ENCODE peak calls at places on chromosomes 11 and 22, in nine cellular contexts. One of them, this sample, is unnamed.

GRCh38 chr22:46792841-46793261 is 30.4 kb downstream of the TBC1D22A start:
- DNase-seq in brain microvascular endothelial cell: no peak
- DNase-seq in astrocyte of the cerebellum: no peak
- DNase-seq in thoracic aorta: no peak
- DNase-seq in tibial nerve: no peak
- DNase-seq in endodermal cell: no peak
- DNase-seq in fibroblast of the aortic adventitia: no peak
- DNase-seq in mucosa of descending colon: no peak
- DNase-seq in dorsolateral prefrontal cortex: no peak
- DNase-seq in this sample: no peak

GRCh38 chr11:46970913-46971625 is 34.5 kb downstream of the CSTPP1 start:
- DNase-seq in mucosa of descending colon: no peak
- DNase-seq in brain microvascular endothelial cell: no peak
- DNase-seq in tibial nerve: no peak
- DNase-seq in thoracic aorta: no peak
- DNase-seq in fibroblast of the aortic adventitia: no peak
- DNase-seq in endodermal cell: no peak
- DNase-seq in astrocyte of the cerebellum: no peak
- DNase-seq in dorsolateral prefrontal cortex: no peak
- DNase-seq in this sample: no peak

GRCh38 chr11:122439911-122440782 is 215.4 kb upstream of the UBASH3B start:
- DNase-seq in tibial nerve: peak; percentile 37
- DNase-seq in endodermal cell: peak; percentile 89
- DNase-seq in astrocyte of the cerebellum: peak; percentile 12
- DNase-seq in mucosa of descending colon: no peak
- DNase-seq in thoracic aorta: no peak
- DNase-seq in fibroblast of the aortic adventitia: peak; percentile 47
- DNase-seq in dorsolateral prefrontal cortex: peak; percentile 47
- DNase-seq in brain microvascular endothelial cell: peak; percentile 34
- DNase-seq in this sample: peak; percentile 49

GRCh38 chr11:43360361-43361032 is 1.8 kb downstream of the TTC17 start:
- DNase-seq in thoracic aorta: no peak
- DNase-seq in brain microvascular endothelial cell: no peak
- DNase-seq in astrocyte of the cerebellum: no peak
- DNase-seq in mucosa of descending colon: no peak
- DNase-seq in fibroblast of the aortic adventitia: peak; percentile 42
- DNase-seq in dorsolateral prefrontal cortex: no peak
- DNase-seq in tibial nerve: no peak
- DNase-seq in endodermal cell: no peak
- DNase-seq in this sample: peak; percentile 25

GRCh38 chr11:74754507-74755255 is 6.0 kb downstream of the RNF169 start:
- DNase-seq in mucosa of descending colon: no peak
- DNase-seq in astrocyte of the cerebellum: peak; percentile 57
- DNase-seq in tibial nerve: no peak
- DNase-seq in thoracic aorta: no peak
- DNase-seq in brain microvascular endothelial cell: peak; percentile 53
- DNase-seq in fibroblast of the aortic adventitia: peak; percentile 85
- DNase-seq in endodermal cell: no peak
- DNase-seq in dorsolateral prefrontal cortex: no peak
- DNase-seq in this sample: peak; percentile 89

GRCh38 chr11:92224394-92225205 is at the start of gene FAT3:
- DNase-seq in endodermal cell: peak; percentile 90
- DNase-seq in thoracic aorta: no peak
- DNase-seq in fibroblast of the aortic adventitia: no peak
- DNase-seq in brain microvascular endothelial cell: peak; percentile 40
- DNase-seq in astrocyte of the cerebellum: peak; percentile 32
- DNase-seq in mucosa of descending colon: no peak
- DNase-seq in dorsolateral prefrontal cortex: peak; percentile 67
- DNase-seq in tibial nerve: no peak
- DNase-seq in this sample: peak; percentile 64

GRCh38 chr22:39508393-39508792 is 6.3 kb downstream of the MIEF1 start:
- DNase-seq in brain microvascular endothelial cell: no peak
- DNase-seq in mucosa of descending colon: no peak
- DNase-seq in endodermal cell: no peak
- DNase-seq in thoracic aorta: no peak
- DNase-seq in tibial nerve: no peak
- DNase-seq in fibroblast of the aortic adventitia: no peak
- DNase-seq in astrocyte of the cerebellum: no peak
- DNase-seq in dorsolateral prefrontal cortex: no peak
- DNase-seq in this sample: no peak

GRCh38 chr22:17597217-17597616 is 31.3 kb downstream of the ATP6V1E1 start:
- DNase-seq in brain microvascular endothelial cell: no peak
- DNase-seq in dorsolateral prefrontal cortex: no peak
- DNase-seq in thoracic aorta: no peak
- DNase-seq in fibroblast of the aortic adventitia: no peak
- DNase-seq in endodermal cell: no peak
- DNase-seq in tibial nerve: no peak
- DNase-seq in astrocyte of the cerebellum: no peak
- DNase-seq in mucosa of descending colon: no peak
- DNase-seq in this sample: peak; percentile 69

GRCh38 chr22:48106715-48107259 is 1344.3 kb downstream of the TBC1D22A start:
- DNase-seq in fibroblast of the aortic adventitia: no peak
- DNase-seq in mucosa of descending colon: no peak
- DNase-seq in astrocyte of the cerebellum: no peak
- DNase-seq in dorsolateral prefrontal cortex: no peak
- DNase-seq in brain microvascular endothelial cell: no peak
- DNase-seq in endodermal cell: no peak
- DNase-seq in thoracic aorta: no peak
- DNase-seq in tibial nerve: no peak
- DNase-seq in this sample: no peak

GRCh38 chr22:32050678-32051515 is 7.8 kb downstream of the SLC5A1 start:
- DNase-seq in endodermal cell: no peak
- DNase-seq in mucosa of descending colon: no peak
- DNase-seq in dorsolateral prefrontal cortex: no peak
- DNase-seq in astrocyte of the cerebellum: peak; percentile 45
- DNase-seq in brain microvascular endothelial cell: peak; percentile 86
- DNase-seq in thoracic aorta: no peak
- DNase-seq in tibial nerve: peak; percentile 22
- DNase-seq in fibroblast of the aortic adventitia: peak; percentile 89
- DNase-seq in this sample: peak; percentile 87

GRCh38 chr11:129881570-129882170 is 13.7 kb downstream of the NFRKB start:
- DNase-seq in brain microvascular endothelial cell: peak; percentile 20
- DNase-seq in endodermal cell: peak; percentile 89
- DNase-seq in astrocyte of the cerebellum: no peak
- DNase-seq in fibroblast of the aortic adventitia: peak; percentile 22
- DNase-seq in thoracic aorta: no peak
- DNase-seq in mucosa of descending colon: peak; percentile 55
- DNase-seq in dorsolateral prefrontal cortex: no peak
- DNase-seq in tibial nerve: no peak
- DNase-seq in this sample: peak; percentile 17

GRCh38 chr22:45843030-45843429 is 133.9 kb downstream of the WNT7B start:
- DNase-seq in endodermal cell: no peak
- DNase-seq in fibroblast of the aortic adventitia: no peak
- DNase-seq in mucosa of descending colon: no peak
- DNase-seq in astrocyte of the cerebellum: no peak
- DNase-seq in dorsolateral prefrontal cortex: no peak
- DNase-seq in brain microvascular endothelial cell: no peak
- DNase-seq in tibial nerve: no peak
- DNase-seq in thoracic aorta: no peak
- DNase-seq in this sample: no peak

GRCh38 chr22:21444701-21445436 is 22.3 kb upstream of the TMEM191C start:
- DNase-seq in mucosa of descending colon: no peak
- DNase-seq in thoracic aorta: no peak
- DNase-seq in tibial nerve: no peak
- DNase-seq in fibroblast of the aortic adventitia: no peak
- DNase-seq in astrocyte of the cerebellum: no peak
- DNase-seq in brain microvascular endothelial cell: no peak
- DNase-seq in dorsolateral prefrontal cortex: no peak
- DNase-seq in endodermal cell: peak; percentile 35
- DNase-seq in this sample: no peak

GRCh38 chr11:19460718-19461405 is 220.1 kb upstream of the E2F8 start:
- DNase-seq in astrocyte of the cerebellum: no peak
- DNase-seq in endodermal cell: no peak
- DNase-seq in fibroblast of the aortic adventitia: peak; percentile 79
- DNase-seq in brain microvascular endothelial cell: no peak
- DNase-seq in dorsolateral prefrontal cortex: no peak
- DNase-seq in tibial nerve: peak; percentile 28
- DNase-seq in thoracic aorta: no peak
- DNase-seq in mucosa of descending colon: peak; percentile 64
- DNase-seq in this sample: no peak

GRCh38 chr11:105081412-105082150 is 36.4 kb upstream of the CARD16 start:
- DNase-seq in brain microvascular endothelial cell: no peak
- DNase-seq in fibroblast of the aortic adventitia: no peak
- DNase-seq in thoracic aorta: no peak
- DNase-seq in dorsolateral prefrontal cortex: no peak
- DNase-seq in endodermal cell: peak; percentile 53
- DNase-seq in astrocyte of the cerebellum: no peak
- DNase-seq in mucosa of descending colon: no peak
- DNase-seq in tibial nerve: no peak
- DNase-seq in this sample: no peak

GRCh38 chr11:32448232-32448631 is 12.9 kb upstream of the WT1 start:
- DNase-seq in astrocyte of the cerebellum: no peak
- DNase-seq in mucosa of descending colon: no peak
- DNase-seq in brain microvascular endothelial cell: no peak
- DNase-seq in endodermal cell: peak; percentile 72
- DNase-seq in fibroblast of the aortic adventitia: peak; percentile 18
- DNase-seq in dorsolateral prefrontal cortex: no peak
- DNase-seq in thoracic aorta: no peak
- DNase-seq in tibial nerve: no peak
- DNase-seq in this sample: no peak

GRCh38 chr22:26972281-26972680 is 314.9 kb downstream of the MIAT start:
- DNase-seq in brain microvascular endothelial cell: no peak
- DNase-seq in dorsolateral prefrontal cortex: no peak
- DNase-seq in tibial nerve: no peak
- DNase-seq in endodermal cell: no peak
- DNase-seq in fibroblast of the aortic adventitia: no peak
- DNase-seq in mucosa of descending colon: no peak
- DNase-seq in astrocyte of the cerebellum: no peak
- DNase-seq in thoracic aorta: no peak
- DNase-seq in this sample: peak; percentile 12

GRCh38 chr11:100630898-100631297 is 56.2 kb upstream of the ARHGAP42 start:
- DNase-seq in thoracic aorta: no peak
- DNase-seq in mucosa of descending colon: peak; percentile 24
- DNase-seq in tibial nerve: no peak
- DNase-seq in brain microvascular endothelial cell: no peak
- DNase-seq in dorsolateral prefrontal cortex: no peak
- DNase-seq in fibroblast of the aortic adventitia: no peak
- DNase-seq in astrocyte of the cerebellum: no peak
- DNase-seq in endodermal cell: no peak
- DNase-seq in this sample: no peak

GRCh38 chr11:67417425-67417824 is 1.9 kb downstream of the CARNS1 start:
- DNase-seq in tibial nerve: no peak
- DNase-seq in mucosa of descending colon: no peak
- DNase-seq in endodermal cell: no peak
- DNase-seq in thoracic aorta: no peak
- DNase-seq in fibroblast of the aortic adventitia: no peak
- DNase-seq in dorsolateral prefrontal cortex: no peak
- DNase-seq in astrocyte of the cerebellum: no peak
- DNase-seq in brain microvascular endothelial cell: no peak
- DNase-seq in this sample: no peak
- H3K4me3 ChIP-seq in tibial nerve: no peak overlapping the region
- H3K4me3 ChIP-seq in mucosa of descending colon: no peak overlapping the region
- H3K4me3 ChIP-seq in endodermal cell: no peak overlapping the region
- H3K4me3 ChIP-seq in thoracic aorta: no peak overlapping the region
- H3K4me3 ChIP-seq in fibroblast of the aortic adventitia: no peak overlapping the region
- H3K4me3 ChIP-seq in dorsolateral prefrontal cortex: peak overlapping the region; percentile 65
- H3K4me3 ChIP-seq in astrocyte of the cerebellum: no peak overlapping the region
- H3K4me3 ChIP-seq in brain microvascular endothelial cell: no peak overlapping the region
- H3K4me3 ChIP-seq in this sample: no peak overlapping the region

DNA sequence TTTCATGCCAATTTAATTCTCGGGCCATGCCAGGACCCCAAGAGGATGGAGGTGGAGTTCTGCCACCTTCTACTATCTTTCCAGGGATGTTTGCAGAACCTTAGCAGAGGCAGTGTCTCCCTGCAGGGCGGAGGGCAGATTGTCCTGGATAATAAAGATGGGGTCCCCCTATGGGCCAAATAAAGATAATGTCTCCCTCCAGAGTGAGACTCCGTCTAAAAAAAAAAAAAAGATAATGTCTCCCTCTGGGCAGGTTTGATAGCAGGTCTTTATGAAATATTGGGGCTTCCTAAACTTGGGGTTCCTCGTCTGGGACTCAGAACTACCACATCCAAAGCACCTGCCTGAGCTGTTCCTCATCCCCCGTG is 27.2 kb upstream of the SYT8 start:
- DNase-seq in brain microvascular endothelial cell: no peak
- DNase-seq in endodermal cell: no peak
- DNase-seq in mucosa of descending colon: no peak
- DNase-seq in astrocyte of the cerebellum: no peak
- DNase-seq in thoracic aorta: no peak
- DNase-seq in dorsolateral prefrontal cortex: no peak
- DNase-seq in fibroblast of the aortic adventitia: no peak
- DNase-seq in tibial nerve: no peak
- DNase-seq in this sample: no peak
- TF ChIP-seq CTCF in brain microvascular endothelial cell: peak; percentile 26
- TF ChIP-seq CTCF in endodermal cell: peak; percentile 45
- TF ChIP-seq CTCF in mucosa of descending colon: no peak
- TF ChIP-seq CTCF in astrocyte of the cerebellum: no peak
- TF ChIP-seq CTCF in thoracic aorta: no peak
- TF ChIP-seq CTCF in dorsolateral prefrontal cortex: no peak
- TF ChIP-seq CTCF in fibroblast of the aortic adventitia: no peak
- TF ChIP-seq CTCF in tibial nerve: no peak
- TF ChIP-seq CTCF in this sample: no peak

GRCh38 chr22:36148411-36148810 is 12.1 kb downstream of the APOL3 start:
- DNase-seq in astrocyte of the cerebellum: no peak
- DNase-seq in endodermal cell: no peak
- DNase-seq in thoracic aorta: no peak
- DNase-seq in dorsolateral prefrontal cortex: no peak
- DNase-seq in fibroblast of the aortic adventitia: no peak
- DNase-seq in tibial nerve: no peak
- DNase-seq in brain microvascular endothelial cell: no peak
- DNase-seq in mucosa of descending colon: no peak
- DNase-seq in this sample: no peak
- H3K4me3 ChIP-seq in astrocyte of the cerebellum: no peak overlapping the region
- H3K4me3 ChIP-seq in endodermal cell: no peak overlapping the region
- H3K4me3 ChIP-seq in thoracic aorta: no peak overlapping the region
- H3K4me3 ChIP-seq in dorsolateral prefrontal cortex: no peak overlapping the region
- H3K4me3 ChIP-seq in fibroblast of the aortic adventitia: no peak overlapping the region
- H3K4me3 ChIP-seq in tibial nerve: no peak overlapping the region
- H3K4me3 ChIP-seq in brain microvascular endothelial cell: no peak overlapping the region
- H3K4me3 ChIP-seq in mucosa of descending colon: no peak overlapping the region
- H3K4me3 ChIP-seq in this sample: no peak overlapping the region

DNA sequence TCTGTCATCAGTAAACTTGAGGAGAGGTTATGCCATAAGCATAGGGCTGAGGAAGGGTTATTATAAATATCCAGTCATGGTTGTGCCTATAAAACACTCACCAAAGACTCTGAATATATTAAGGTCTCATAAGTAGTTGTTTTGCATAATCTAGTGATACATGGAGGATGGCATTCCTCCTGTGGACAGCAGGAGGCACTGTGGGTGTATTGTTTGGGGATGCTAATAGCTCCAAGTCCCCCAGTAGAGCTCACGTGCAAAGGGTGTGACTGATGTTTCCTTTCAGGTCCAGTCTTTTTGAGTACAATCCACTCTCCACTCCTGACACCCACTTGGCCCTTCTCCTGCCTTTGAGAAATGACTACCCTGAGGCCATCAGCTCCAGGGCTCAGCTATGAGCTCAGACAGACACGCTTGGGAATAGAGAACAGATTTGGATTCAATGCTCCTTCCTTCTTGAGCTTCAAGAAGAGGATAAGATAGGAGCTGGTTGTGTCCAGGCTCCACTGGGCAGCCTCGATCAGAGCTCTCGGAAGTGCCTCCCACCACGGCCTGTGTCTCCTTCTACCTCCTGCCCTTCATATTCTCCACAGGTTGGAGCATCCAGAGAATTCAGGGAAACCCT is 85.2 kb upstream of the IGLL5 start:
- DNase-seq in thoracic aorta: no peak
- DNase-seq in mucosa of descending colon: no peak
- DNase-seq in brain microvascular endothelial cell: no peak
- DNase-seq in fibroblast of the aortic adventitia: no peak
- DNase-seq in dorsolateral prefrontal cortex: no peak
- DNase-seq in astrocyte of the cerebellum: no peak
- DNase-seq in tibial nerve: no peak
- DNase-seq in endodermal cell: no peak
- DNase-seq in this sample: no peak
- TF ChIP-seq CTCF in thoracic aorta: no peak
- TF ChIP-seq CTCF in mucosa of descending colon: no peak
- TF ChIP-seq CTCF in brain microvascular endothelial cell: no peak
- TF ChIP-seq CTCF in fibroblast of the aortic adventitia: no peak
- TF ChIP-seq CTCF in dorsolateral prefrontal cortex: no peak
- TF ChIP-seq CTCF in astrocyte of the cerebellum: no peak
- TF ChIP-seq CTCF in tibial nerve: no peak
- TF ChIP-seq CTCF in endodermal cell: peak; percentile 69
- TF ChIP-seq CTCF in this sample: no peak

GRCh38 chr22:36258750-36259619 is 6.1 kb downstream of the APOL1 start:
- DNase-seq in mucosa of descending colon: peak; percentile 24
- DNase-seq in astrocyte of the cerebellum: no peak
- DNase-seq in thoracic aorta: no peak
- DNase-seq in endodermal cell: peak; percentile 88
- DNase-seq in tibial nerve: no peak
- DNase-seq in fibroblast of the aortic adventitia: peak; percentile 60
- DNase-seq in brain microvascular endothelial cell: no peak
- DNase-seq in dorsolateral prefrontal cortex: no peak
- DNase-seq in this sample: no peak
- H3K4me3 ChIP-seq in mucosa of descending colon: no peak overlapping the region
- H3K4me3 ChIP-seq in astrocyte of the cerebellum: no peak overlapping the region
- H3K4me3 ChIP-seq in thoracic aorta: no peak overlapping the region
- H3K4me3 ChIP-seq in endodermal cell: no peak overlapping the region
- H3K4me3 ChIP-seq in tibial nerve: no peak overlapping the region
- H3K4me3 ChIP-seq in fibroblast of the aortic adventitia: no peak overlapping the region
- H3K4me3 ChIP-seq in brain microvascular endothelial cell: no peak overlapping the region
- H3K4me3 ChIP-seq in dorsolateral prefrontal cortex: no peak overlapping the region
- H3K4me3 ChIP-seq in this sample: no peak overlapping the region

This sample was measured in AG10803.